ENCODE peak calls at places on chromosomes 2 and 18, in four cellular contexts. One of them, this sample, is unnamed.

GRCh38 chr2:25749676-25750075 is 76.3 kb upstream of the DTNB start:
- DNase-seq in heart left ventricle: no peak
- DNase-seq in WERI-Rb-1: no peak
- DNase-seq in choroid plexus epithelial cell: no peak
- DNase-seq in this sample: no peak

GRCh38 chr2:173876833-173877413 is 88.2 kb downstream of the SP3 start:
- DNase-seq in heart left ventricle: no peak
- DNase-seq in WERI-Rb-1: no peak
- DNase-seq in choroid plexus epithelial cell: no peak
- DNase-seq in this sample: no peak

GRCh38 chr2:181660181-181660580 is 3.3 kb upstream of the CERKL start:
- DNase-seq in heart left ventricle: no peak
- DNase-seq in WERI-Rb-1: no peak
- DNase-seq in choroid plexus epithelial cell: no peak
- DNase-seq in this sample: no peak

GRCh38 chr2:187478719-187479118 is 30.7 kb upstream of the CALCRL start:
- DNase-seq in heart left ventricle: no peak
- DNase-seq in WERI-Rb-1: no peak
- DNase-seq in choroid plexus epithelial cell: no peak
- DNase-seq in this sample: no peak

GRCh38 chr2:1606421-1607235 is 137.7 kb downstream of the PXDN start:
- DNase-seq in heart left ventricle: no peak
- DNase-seq in WERI-Rb-1: no peak
- DNase-seq in choroid plexus epithelial cell: peak; percentile 33
- DNase-seq in this sample: no peak

GRCh38 chr2:237978058-237978712 is 11.4 kb downstream of the UBE2F start:
- DNase-seq in heart left ventricle: peak; percentile 50
- DNase-seq in WERI-Rb-1: no peak
- DNase-seq in choroid plexus epithelial cell: peak; percentile 34
- DNase-seq in this sample: no peak

GRCh38 chr2:118102433-118103082 is 14.3 kb downstream of the INSIG2 start:
- DNase-seq in heart left ventricle: no peak
- DNase-seq in WERI-Rb-1: no peak
- DNase-seq in choroid plexus epithelial cell: no peak
- DNase-seq in this sample: no peak

GRCh38 chr2:74917702-74918619 is 40.5 kb upstream of the POLE4 start:
- DNase-seq in heart left ventricle: no peak
- DNase-seq in WERI-Rb-1: no peak
- DNase-seq in choroid plexus epithelial cell: peak; percentile 66
- DNase-seq in this sample: no peak

GRCh38 chr2:229921101-229921891 is 513 bp downstream of the TRIP12 start:
- DNase-seq in heart left ventricle: peak; percentile 76
- DNase-seq in WERI-Rb-1: peak; percentile 77
- DNase-seq in choroid plexus epithelial cell: peak; percentile 33
- DNase-seq in this sample: peak; percentile 64

GRCh38 chr2:128279786-128280701 is 38.6 kb downstream of the HS6ST1 start:
- DNase-seq in heart left ventricle: no peak
- DNase-seq in WERI-Rb-1: no peak
- DNase-seq in choroid plexus epithelial cell: no peak
- DNase-seq in this sample: peak; percentile 69

GRCh38 chr2:161994766-161995165 is 79.2 kb downstream of the DPP4 start:
- DNase-seq in heart left ventricle: no peak
- DNase-seq in WERI-Rb-1: no peak
- DNase-seq in choroid plexus epithelial cell: no peak
- DNase-seq in this sample: no peak

GRCh38 chr18:57853133-57853532 is 50.0 kb upstream of the ATP8B1 start:
- DNase-seq in heart left ventricle: no peak
- DNase-seq in WERI-Rb-1: no peak
- DNase-seq in choroid plexus epithelial cell: no peak
- DNase-seq in this sample: no peak

GRCh38 chr2:42788882-42789281 is 3.5 kb downstream of the HAAO start:
- DNase-seq in heart left ventricle: no peak
- DNase-seq in WERI-Rb-1: no peak
- DNase-seq in choroid plexus epithelial cell: no peak
- DNase-seq in this sample: no peak

GRCh38 chr2:885230-886071 is 65.2 kb upstream of the SNTG2 start:
- DNase-seq in heart left ventricle: no peak
- DNase-seq in WERI-Rb-1: no peak
- DNase-seq in choroid plexus epithelial cell: no peak
- DNase-seq in this sample: no peak

GRCh38 chr18:48152549-48152948 is 222.1 kb upstream of the SMAD2 start:
- DNase-seq in heart left ventricle: no peak
- DNase-seq in WERI-Rb-1: no peak
- DNase-seq in choroid plexus epithelial cell: no peak
- DNase-seq in this sample: peak; percentile 65

GRCh38 chr18:79927597-79928562 is 23.6 kb downstream of the SLC66A2 start:
- DNase-seq in heart left ventricle: no peak
- DNase-seq in WERI-Rb-1: peak; percentile 92
- DNase-seq in choroid plexus epithelial cell: no peak
- DNase-seq in this sample: no peak

GRCh38 chr2:45119855-45120254 is 110.6 kb upstream of the SIX2 start:
- DNase-seq in heart left ventricle: no peak
- DNase-seq in WERI-Rb-1: no peak
- DNase-seq in choroid plexus epithelial cell: peak; percentile 76
- DNase-seq in this sample: no peak

GRCh38 chr2:237012021-237012420 is 73.7 kb upstream of the COPS8 start:
- DNase-seq in heart left ventricle: no peak
- DNase-seq in WERI-Rb-1: no peak
- DNase-seq in choroid plexus epithelial cell: no peak
- DNase-seq in this sample: no peak

GRCh38 chr2:20190862-20191713 is 33.8 kb downstream of the SDC1 start:
- DNase-seq in heart left ventricle: no peak
- DNase-seq in WERI-Rb-1: peak; percentile 73
- DNase-seq in choroid plexus epithelial cell: no peak
- DNase-seq in this sample: no peak

GRCh38 chr18:77111449-77112160 is 21.0 kb downstream of the MBP start:
- DNase-seq in heart left ventricle: no peak
- DNase-seq in WERI-Rb-1: no peak
- DNase-seq in choroid plexus epithelial cell: no peak
- DNase-seq in this sample: peak; percentile 19

GRCh38 chr2:21804151-21804550 is 680.4 kb downstream of the TDRD15 start:
- DNase-seq in heart left ventricle: no peak
- DNase-seq in WERI-Rb-1: no peak
- DNase-seq in choroid plexus epithelial cell: no peak
- DNase-seq in this sample: no peak

GRCh38 chr2:101328474-101329007 is 20.0 kb upstream of the RNF149 start:
- DNase-seq in heart left ventricle: no peak
- DNase-seq in WERI-Rb-1: no peak
- DNase-seq in choroid plexus epithelial cell: peak; percentile 15
- DNase-seq in this sample: no peak

GRCh38 chr18:35345460-35345921 is 1.3 kb upstream of the ZNF24 start:
- DNase-seq in heart left ventricle: no peak
- DNase-seq in WERI-Rb-1: no peak
- DNase-seq in choroid plexus epithelial cell: peak; percentile 65
- DNase-seq in this sample: peak; percentile 60
- H3K4me3 ChIP-seq in heart left ventricle: no peak overlapping the region
- H3K4me3 ChIP-seq in WERI-Rb-1: no peak overlapping the region
- H3K4me3 ChIP-seq in choroid plexus epithelial cell: peak overlapping the region; percentile 17
- H3K4me3 ChIP-seq in this sample: peak overlapping the region; percentile 7

DNA sequence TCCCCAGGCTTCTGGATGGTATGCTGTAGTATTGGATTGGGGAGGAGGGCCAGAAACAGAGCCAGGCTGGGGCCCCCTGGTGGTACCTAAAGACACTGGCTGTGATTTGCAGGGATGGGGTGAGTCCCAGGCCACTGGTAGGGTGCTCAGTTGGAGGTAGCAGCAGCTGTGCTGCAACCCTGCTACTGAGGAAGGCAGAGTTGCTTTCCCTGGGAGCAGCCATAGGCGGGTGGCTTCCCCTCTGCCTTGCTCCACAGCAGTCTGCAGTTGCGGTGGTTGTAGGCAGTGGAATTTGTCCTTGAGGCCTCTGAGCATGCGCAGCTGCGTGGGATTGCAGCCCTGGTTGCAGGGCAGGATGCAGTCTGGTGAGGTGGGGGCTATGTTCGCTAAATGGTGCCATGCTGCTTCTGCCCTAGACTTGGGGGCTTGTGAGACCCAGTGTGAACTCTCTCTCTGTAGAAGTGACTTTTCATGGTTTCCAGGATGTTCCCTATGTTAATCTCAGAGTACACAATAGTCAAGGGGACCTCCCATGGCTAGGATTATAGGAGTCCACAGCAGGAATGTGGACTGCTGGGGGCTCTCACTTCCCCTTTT is 443.5 kb downstream of the XIRP2 start:
- DNase-seq in heart left ventricle: no peak
- DNase-seq in WERI-Rb-1: peak; percentile 46
- DNase-seq in choroid plexus epithelial cell: peak; percentile 49
- DNase-seq in this sample: no peak
- H3K4me3 ChIP-seq in heart left ventricle: no peak overlapping the region
- H3K4me3 ChIP-seq in WERI-Rb-1: no peak overlapping the region
- H3K4me3 ChIP-seq in choroid plexus epithelial cell: peak overlapping the region; percentile 13
- H3K4me3 ChIP-seq in this sample: no peak overlapping the region

GRCh38 chr2:86225581-86225980 is 26.3 kb downstream of the MRPL35 start:
- DNase-seq in heart left ventricle: peak; percentile 86
- DNase-seq in WERI-Rb-1: no peak
- DNase-seq in choroid plexus epithelial cell: no peak
- DNase-seq in this sample: peak; percentile 42
- H3K4me3 ChIP-seq in heart left ventricle: no peak overlapping the region
- H3K4me3 ChIP-seq in WERI-Rb-1: no peak overlapping the region
- H3K4me3 ChIP-seq in choroid plexus epithelial cell: no peak overlapping the region
- H3K4me3 ChIP-seq in this sample: no peak overlapping the region

DNA sequence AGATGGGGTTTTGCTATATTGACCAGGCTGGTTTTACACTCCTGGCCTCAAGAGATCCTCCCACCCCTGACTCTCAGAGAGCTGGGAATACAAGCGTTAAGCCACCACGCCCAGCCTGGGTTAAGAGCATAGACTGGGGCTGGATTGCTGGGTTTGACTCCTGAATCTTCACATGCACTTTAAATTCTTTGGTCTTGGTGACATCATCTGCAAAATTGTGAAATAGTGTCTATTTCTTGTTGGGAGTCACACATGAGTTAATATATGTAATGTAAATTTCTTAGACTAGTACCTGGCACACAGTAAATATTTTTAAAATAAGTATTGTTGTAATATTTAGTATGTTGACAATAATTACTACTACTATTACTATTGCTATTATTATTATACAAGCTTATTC is 257.4 kb downstream of the DOK6 start:
- DNase-seq in heart left ventricle: no peak
- DNase-seq in WERI-Rb-1: no peak
- DNase-seq in choroid plexus epithelial cell: no peak
- DNase-seq in this sample: no peak
- H3K4me3 ChIP-seq in heart left ventricle: no peak overlapping the region
- H3K4me3 ChIP-seq in WERI-Rb-1: no peak overlapping the region
- H3K4me3 ChIP-seq in choroid plexus epithelial cell: no peak overlapping the region
- H3K4me3 ChIP-seq in this sample: no peak overlapping the region

DNA sequence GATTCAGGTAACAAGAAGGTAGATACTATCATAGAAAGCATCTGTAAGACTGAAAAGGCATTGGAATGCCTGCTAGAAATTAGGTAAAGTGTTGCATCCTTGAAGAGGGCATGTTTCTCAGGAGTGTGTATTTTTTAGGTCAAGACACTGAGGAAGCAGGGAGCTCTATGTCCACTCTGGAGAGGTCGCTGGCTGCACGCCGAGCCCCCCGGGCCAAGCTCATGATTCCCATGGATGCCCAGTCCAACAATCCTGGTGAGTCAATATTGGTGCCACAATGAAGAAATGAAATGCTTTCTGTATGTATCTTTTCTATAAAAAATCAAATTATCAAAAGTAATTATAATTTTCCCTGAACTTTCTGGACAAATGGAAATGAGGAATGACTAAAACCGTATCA is 756.7 kb downstream of the MBD2 start:
- DNase-seq in heart left ventricle: no peak
- DNase-seq in WERI-Rb-1: no peak
- DNase-seq in choroid plexus epithelial cell: no peak
- DNase-seq in this sample: no peak
- H3K4me3 ChIP-seq in heart left ventricle: no peak overlapping the region
- H3K4me3 ChIP-seq in WERI-Rb-1: no peak overlapping the region
- H3K4me3 ChIP-seq in choroid plexus epithelial cell: no peak overlapping the region
- H3K4me3 ChIP-seq in this sample: no peak overlapping the region

GRCh38 chr2:36352024-36352398 is 3.6 kb upstream of the CRIM1 start:
- DNase-seq in heart left ventricle: no peak
- DNase-seq in WERI-Rb-1: no peak
- DNase-seq in choroid plexus epithelial cell: peak; percentile 76
- DNase-seq in this sample: peak; percentile 34
- H3K4me3 ChIP-seq in heart left ventricle: no peak overlapping the region
- H3K4me3 ChIP-seq in WERI-Rb-1: no peak overlapping the region
- H3K4me3 ChIP-seq in choroid plexus epithelial cell: no peak overlapping the region
- H3K4me3 ChIP-seq in this sample: no peak overlapping the region

GRCh38 chr2:9739508-9739907 is 103.8 kb upstream of the TAF1B start:
- DNase-seq in heart left ventricle: peak; percentile 90
- DNase-seq in WERI-Rb-1: no peak
- DNase-seq in choroid plexus epithelial cell: no peak
- DNase-seq in this sample: peak; percentile 62

GRCh38 chr2:9737053-9737875 is 106.0 kb upstream of the TAF1B start:
- DNase-seq in heart left ventricle: no peak
- DNase-seq in WERI-Rb-1: no peak
- DNase-seq in choroid plexus epithelial cell: peak; percentile 36
- DNase-seq in this sample: no peak

GRCh38 chr2:9740382-9741040 is 102.8 kb upstream of the TAF1B start:
- DNase-seq in heart left ventricle: no peak
- DNase-seq in WERI-Rb-1: no peak
- DNase-seq in choroid plexus epithelial cell: no peak
- DNase-seq in this sample: no peak

GRCh38 chr2:9738062-9738717 is 105.1 kb upstream of the TAF1B start:
- DNase-seq in heart left ventricle: no peak
- DNase-seq in WERI-Rb-1: no peak
- DNase-seq in choroid plexus epithelial cell: no peak
- DNase-seq in this sample: no peak

GRCh38 chr2:9738718-9739496 is 104.4 kb upstream of the TAF1B start:
- DNase-seq in heart left ventricle: peak; percentile 54
- DNase-seq in WERI-Rb-1: no peak
- DNase-seq in choroid plexus epithelial cell: no peak
- DNase-seq in this sample: peak; percentile 67
- H3K4me3 ChIP-seq in heart left ventricle: no peak overlapping the region
- H3K4me3 ChIP-seq in WERI-Rb-1: no peak overlapping the region
- H3K4me3 ChIP-seq in choroid plexus epithelial cell: no peak overlapping the region
- H3K4me3 ChIP-seq in this sample: no peak overlapping the region